ENCODE peak calls at places on chromosome 15, in four cellular contexts. G is fibroblast of lung, C is AG10803, X is IMR-90. T is an unnamed sample.

GRCh38 chr15:55816017-55816416 is 73.1 kb upstream of the PRTG start:
- DNase-seq in G (no peak), C (peak), X (peak), T (peak)

GRCh38 chr15:73584699-73585420 is 48.3 kb downstream of the NPTN start:
- DNase-seq in X (no peak), C (peak), G (no peak), T (no peak)

GRCh38 chr15:31461375-31461774 is 134.7 kb downstream of the KLF13 start:
- DNase-seq in C (no peak), G (no peak), X (no peak), T (no peak)

GRCh38 chr15:49904296-49904695 is 214.7 kb downstream of the ATP8B4 start:
- DNase-seq in C (peak), G (no peak), X (no peak), T (no peak)

GRCh38 chr15:47339800-47340575 is 377.3 kb upstream of the SEMA6D start:
- DNase-seq in G (no peak), X (peak), C (no peak), T (no peak)

GRCh38 chr15:90266061-90266431 is 574 bp downstream of the NGRN start:
- DNase-seq in C (no peak), X (peak), G (peak), T (no peak)

GRCh38 chr15:79455361-79455760 is 23.2 kb downstream of the MINAR1 start:
- DNase-seq in G (no peak), C (no peak), X (peak), T (no peak)

GRCh38 chr15:48388017-48388936 is 57.0 kb downstream of the DUT start:
- DNase-seq in X (peak), C (peak), G (no peak), T (no peak)

GRCh38 chr15:79322945-79323344 is 12.0 kb downstream of the TMED3 start:
- DNase-seq in G (no peak), X (no peak), C (no peak), T (no peak)

GRCh38 chr15:89822611-89822950 is 7.9 kb upstream of the ANPEP start:
- DNase-seq in G (no peak), C (no peak), X (no peak), T (no peak)

GRCh38 chr15:83282859-83283812 is 1.3 kb downstream of the BNC1 start:
- DNase-seq in G (peak), X (no peak), C (peak), T (no peak)

GRCh38 chr15:44102675-44103254 is 92.3 kb downstream of the FRMD5 start:
- DNase-seq in X (peak), C (peak), G (peak), T (peak)

GRCh38 chr15:31293655-31294054 is 33.0 kb upstream of the KLF13 start:
- DNase-seq in G (no peak), C (no peak), X (no peak), T (no peak)

GRCh38 chr15:48571510-48571909 is 74.0 kb downstream of the FBN1 start:
- DNase-seq in C (no peak), G (no peak), X (no peak), T (no peak)

GRCh38 chr15:44029003-44029402 is 166.1 kb downstream of the FRMD5 start:
- DNase-seq in X (no peak), C (peak), G (no peak), T (no peak)

GRCh38 chr15:42577514-42578031 is 2.2 kb downstream of the STARD9 start:
- DNase-seq in X (peak), G (peak), C (peak), T (peak)

GRCh38 chr15:25543156-25543555 is 104.3 kb upstream of the UBE3A start:
- DNase-seq in G (peak), C (peak), X (peak), T (peak)

GRCh38 chr15:98000249-98001203 is 40.0 kb downstream of the ARRDC4 start:
- DNase-seq in G (no peak), X (no peak), C (peak), T (no peak)
- TF ChIP-seq CTCF in G (no peak), X (no peak), C (no peak), T (no peak)

DNA sequence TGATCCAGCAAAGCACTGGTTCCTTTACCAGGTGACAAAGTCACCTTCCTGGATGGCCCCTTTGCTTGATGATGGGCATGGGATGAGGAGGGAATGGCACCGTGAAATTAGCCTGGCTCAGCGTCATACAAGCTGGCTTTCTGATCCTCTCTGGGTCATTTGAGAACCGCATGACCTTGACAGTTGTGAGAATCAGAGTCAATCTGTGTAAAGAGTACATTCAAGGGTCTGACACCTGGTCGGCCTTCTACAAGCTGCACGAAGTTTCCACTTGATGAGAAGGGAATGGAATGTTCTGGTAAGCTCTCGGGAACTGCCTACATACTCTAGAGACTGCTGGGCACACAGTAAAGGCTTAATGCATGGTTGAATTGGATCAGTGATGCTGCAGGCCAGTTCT is 319.8 kb upstream of the TLE3 start:
- DNase-seq in X (no peak), G (no peak), C (no peak), T (no peak)
- H3K4me3 ChIP-seq in X (no peak), G (no peak), C (no peak), T (no peak)

GRCh38 chr15:67835349-67836133 is 4.3 kb downstream of the RNU6-1 start:
- DNase-seq in X (no peak), C (no peak), G (no peak), T (no peak)
- TF ChIP-seq CTCF in X (no peak), C (no peak), G (no peak), T (no peak)

GRCh38 chr15:76904461-76905012 is 603 bp downstream of the SCAPER start:
- DNase-seq in G (no peak), C (no peak), X (peak), T (no peak)

GRCh38 chr15:76901965-76902364 is 3.2 kb downstream of the SCAPER start:
- DNase-seq in G (no peak), X (no peak), C (no peak), T (no peak)

GRCh38 chr15:76903251-76903681 is 1.9 kb downstream of the SCAPER start:
- DNase-seq in C (peak), G (peak), X (peak), T (no peak)

GRCh38 chr15:76905013-76905839 is at the start of gene SCAPER:
- DNase-seq in G (peak), C (peak), X (peak), T (peak)

GRCh38 chr15:76905855-76906254 is 715 bp upstream of the SCAPER start:
- DNase-seq in G (no peak), C (no peak), X (no peak), T (no peak)
- H3K4me3 ChIP-seq in G (peak), C (peak), X (peak), T (peak)

GRCh38 chr15:100572362-100572983 is 29.5 kb downstream of the LINS1 start:
- DNase-seq in G (peak), C (peak), X (peak), T (no peak)
- TF ChIP-seq CTCF in G (peak), C (peak), X (peak), T (peak)

GRCh38 chr15:45185903-45186770 is 1.6 kb downstream of the SHF start:
- DNase-seq in C (peak), G (no peak), X (peak), T (no peak)
- H3K4me3 ChIP-seq in C (peak), G (no peak), X (peak), T (peak)

GRCh38 chr15:57526076-57526475 is 65.6 kb upstream of the MYZAP start:
- DNase-seq in G (no peak), X (peak), C (no peak), T (no peak)

GRCh38 chr15:57526615-57527014 is 65.1 kb upstream of the MYZAP start:
- DNase-seq in X (no peak), C (no peak), G (no peak), T (no peak)

GRCh38 chr15:57527382-57528091 is 64.2 kb upstream of the MYZAP start:
- DNase-seq in X (peak), G (peak), C (peak), T (peak)

GRCh38 chr15:57529748-57530147 is 62.0 kb upstream of the MYZAP start:
- DNase-seq in G (no peak), C (no peak), X (no peak), T (no peak)

DNA sequence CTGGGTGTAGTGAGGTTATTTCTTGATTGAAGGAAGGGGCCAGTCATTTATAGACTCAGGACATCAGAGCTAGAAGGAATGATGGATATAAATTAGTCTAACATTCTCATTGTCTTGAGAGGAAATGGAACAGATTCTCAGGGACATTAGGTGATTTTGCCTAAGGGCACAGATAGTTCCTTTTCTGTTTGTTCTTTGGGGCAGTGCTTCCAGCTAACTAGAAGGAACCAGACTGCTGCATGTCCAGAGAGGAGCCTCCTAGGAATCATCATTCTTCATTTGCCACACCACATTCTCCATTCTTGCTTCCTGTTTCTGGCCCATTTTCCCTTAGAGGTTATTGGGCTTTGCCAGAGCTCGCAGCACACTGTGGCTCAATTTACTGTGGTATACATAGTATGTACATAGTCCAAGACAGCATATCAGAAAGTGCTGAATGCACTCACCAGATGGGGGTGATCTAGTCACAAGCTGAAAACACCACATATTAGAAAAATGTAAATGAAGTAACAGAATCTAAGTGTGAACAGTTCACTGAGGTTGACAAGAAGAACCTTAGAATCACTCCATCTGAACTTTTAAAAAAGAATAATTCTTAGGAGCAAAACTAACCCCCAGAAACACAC is 62.7 kb upstream of the MYZAP start:
- DNase-seq in G (no peak), C (no peak), X (no peak), T (no peak)
- TF ChIP-seq CTCF in G (no peak), C (peak), X (no peak), T (no peak)

DNA sequence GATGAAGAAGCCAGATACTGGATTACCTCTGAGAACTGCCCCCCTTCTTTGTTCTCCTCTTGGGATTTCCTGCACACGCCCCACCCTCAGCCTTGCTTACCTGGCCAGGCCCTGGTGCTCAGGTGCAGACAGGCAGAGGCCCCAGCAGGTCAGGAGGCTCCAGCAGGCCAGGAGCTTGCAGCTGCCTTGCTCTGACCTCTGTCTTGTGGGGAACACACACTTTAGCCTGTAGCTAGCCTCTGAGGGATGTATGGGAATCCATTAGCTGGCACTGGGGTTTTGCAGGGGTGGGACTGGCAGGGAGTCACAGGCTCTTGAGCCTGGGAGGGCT is 2.7 kb downstream of the SMAD6 start:
- DNase-seq in X (no peak), C (no peak), G (no peak), T (no peak)
- H3K4me3 ChIP-seq in X (peak), C (peak), G (peak), T (peak)

DNA sequence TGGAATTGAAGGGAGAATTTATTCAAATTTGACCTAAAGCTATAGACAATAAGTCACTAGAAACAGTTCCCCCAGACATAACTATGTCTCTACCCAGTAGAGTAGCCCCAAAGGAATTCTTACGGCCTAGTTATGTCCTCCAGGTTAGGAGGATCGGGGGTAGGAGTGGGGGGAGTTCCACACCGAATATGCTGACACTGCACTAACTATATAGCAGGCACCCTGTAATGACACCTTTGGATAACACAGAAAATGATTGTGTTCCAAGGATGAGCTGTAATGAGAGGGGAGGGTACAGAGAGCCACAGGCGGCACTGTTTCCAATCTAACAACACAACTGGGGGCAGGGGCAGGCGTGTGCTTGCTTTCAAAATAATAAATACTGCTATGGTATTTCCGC is 376.2 kb upstream of the RORA start:
- DNase-seq in X (no peak), C (no peak), G (no peak), T (no peak)
- TF ChIP-seq CTCF in X (no peak), C (no peak), G (no peak), T (no peak)

GRCh38 chr15:33293619-33294309 is 17.0 kb upstream of the RYR3 start:
- DNase-seq in C (peak), X (no peak), G (peak), T (no peak)
- H3K4me3 ChIP-seq in C (peak), X (no peak), G (no peak), T (no peak)

T was measured in AG09309.